ENCODE peak calls at places on chromosome 22, in eight cellular contexts. One of them, this sample, is unnamed. For H3K9me3 and H3K4me1, the result is how much of the 10 kb centered on the place peaks cover.

GRCh38 chr22:44023404-44024287 is 456 bp upstream of the PARVB start:
- DNase-seq in endothelial cell of umbilical vein: peak
- DNase-seq in sigmoid colon: no peak
- DNase-seq in OCI-LY7: no peak
- DNase-seq in HCT116: no peak
- DNase-seq in hepatocyte: peak
- DNase-seq in cardiac muscle cell: peak
- DNase-seq in tibial nerve: no peak
- DNase-seq in this sample: no peak

GRCh38 chr22:36360011-36360410 is 27.8 kb downstream of the MYH9 start:
- DNase-seq in endothelial cell of umbilical vein: no peak
- DNase-seq in sigmoid colon: no peak
- DNase-seq in OCI-LY7: no peak
- DNase-seq in HCT116: no peak
- DNase-seq in hepatocyte: no peak
- DNase-seq in cardiac muscle cell: no peak
- DNase-seq in tibial nerve: no peak
- DNase-seq in this sample: no peak

GRCh38 chr22:29716814-29717213 is 3.0 kb upstream of the CABP7 start:
- DNase-seq in endothelial cell of umbilical vein: peak
- DNase-seq in sigmoid colon: no peak
- DNase-seq in OCI-LY7: peak
- DNase-seq in HCT116: peak
- DNase-seq in hepatocyte: peak
- DNase-seq in cardiac muscle cell: peak
- DNase-seq in tibial nerve: no peak
- DNase-seq in this sample: peak

GRCh38 chr22:20552450-20552894 is 45.1 kb downstream of the MED15 start:
- DNase-seq in endothelial cell of umbilical vein: peak
- DNase-seq in sigmoid colon: peak
- DNase-seq in OCI-LY7: no peak
- DNase-seq in HCT116: no peak
- DNase-seq in hepatocyte: peak
- DNase-seq in cardiac muscle cell: no peak
- DNase-seq in tibial nerve: peak
- DNase-seq in this sample: no peak

GRCh38 chr22:45192701-45193187 is 29.0 kb downstream of the NUP50 start:
- DNase-seq in endothelial cell of umbilical vein: no peak
- DNase-seq in sigmoid colon: no peak
- DNase-seq in OCI-LY7: no peak
- DNase-seq in HCT116: no peak
- DNase-seq in hepatocyte: no peak
- DNase-seq in cardiac muscle cell: peak
- DNase-seq in tibial nerve: no peak
- DNase-seq in this sample: no peak

GRCh38 chr22:19124377-19124776 is 2.2 kb upstream of the DGCR2 start:
- DNase-seq in endothelial cell of umbilical vein: no peak
- DNase-seq in sigmoid colon: no peak
- DNase-seq in OCI-LY7: no peak
- DNase-seq in HCT116: no peak
- DNase-seq in hepatocyte: no peak
- DNase-seq in cardiac muscle cell: no peak
- DNase-seq in tibial nerve: no peak
- DNase-seq in this sample: no peak

GRCh38 chr22:28346308-28346707 is 333.3 kb downstream of the TTC28 start:
- DNase-seq in endothelial cell of umbilical vein: no peak
- DNase-seq in sigmoid colon: no peak
- DNase-seq in OCI-LY7: no peak
- DNase-seq in HCT116: no peak
- DNase-seq in hepatocyte: no peak
- DNase-seq in cardiac muscle cell: no peak
- DNase-seq in tibial nerve: no peak
- DNase-seq in this sample: no peak

GRCh38 chr22:27107824-27108223 is 450.4 kb downstream of the MIAT start:
- DNase-seq in endothelial cell of umbilical vein: peak
- DNase-seq in sigmoid colon: peak
- DNase-seq in OCI-LY7: no peak
- DNase-seq in HCT116: peak
- DNase-seq in hepatocyte: peak
- DNase-seq in cardiac muscle cell: no peak
- DNase-seq in tibial nerve: peak
- DNase-seq in this sample: peak

GRCh38 chr22:17912942-17913704 is 111.2 kb downstream of the MICAL3 start:
- DNase-seq in endothelial cell of umbilical vein: no peak
- DNase-seq in sigmoid colon: peak
- DNase-seq in OCI-LY7: no peak
- DNase-seq in HCT116: no peak
- DNase-seq in hepatocyte: no peak
- DNase-seq in cardiac muscle cell: peak
- DNase-seq in tibial nerve: no peak
- DNase-seq in this sample: no peak

GRCh38 chr22:24289781-24290181 is 19.1 kb downstream of the SPECC1L start:
- DNase-seq in endothelial cell of umbilical vein: peak
- DNase-seq in sigmoid colon: peak
- DNase-seq in OCI-LY7: no peak
- DNase-seq in HCT116: no peak
- DNase-seq in hepatocyte: no peak
- DNase-seq in cardiac muscle cell: no peak
- DNase-seq in tibial nerve: no peak
- DNase-seq in this sample: no peak

GRCh38 chr22:25540128-25540790 is 24.2 kb upstream of the GRK3 start:
- DNase-seq in endothelial cell of umbilical vein: no peak
- DNase-seq in sigmoid colon: no peak
- DNase-seq in OCI-LY7: no peak
- DNase-seq in HCT116: no peak
- DNase-seq in hepatocyte: peak
- DNase-seq in cardiac muscle cell: no peak
- DNase-seq in tibial nerve: no peak
- DNase-seq in this sample: no peak

GRCh38 chr22:35743466-35743865 is 25.8 kb downstream of the APOL5 start:
- DNase-seq in endothelial cell of umbilical vein: no peak
- DNase-seq in sigmoid colon: no peak
- DNase-seq in OCI-LY7: no peak
- DNase-seq in HCT116: no peak
- DNase-seq in hepatocyte: no peak
- DNase-seq in cardiac muscle cell: no peak
- DNase-seq in tibial nerve: no peak
- DNase-seq in this sample: no peak

GRCh38 chr22:27507935-27508504 is 293.5 kb downstream of the MN1 start:
- DNase-seq in endothelial cell of umbilical vein: no peak
- DNase-seq in sigmoid colon: no peak
- DNase-seq in OCI-LY7: peak
- DNase-seq in HCT116: no peak
- DNase-seq in hepatocyte: no peak
- DNase-seq in cardiac muscle cell: no peak
- DNase-seq in tibial nerve: no peak
- DNase-seq in this sample: no peak

DNA sequence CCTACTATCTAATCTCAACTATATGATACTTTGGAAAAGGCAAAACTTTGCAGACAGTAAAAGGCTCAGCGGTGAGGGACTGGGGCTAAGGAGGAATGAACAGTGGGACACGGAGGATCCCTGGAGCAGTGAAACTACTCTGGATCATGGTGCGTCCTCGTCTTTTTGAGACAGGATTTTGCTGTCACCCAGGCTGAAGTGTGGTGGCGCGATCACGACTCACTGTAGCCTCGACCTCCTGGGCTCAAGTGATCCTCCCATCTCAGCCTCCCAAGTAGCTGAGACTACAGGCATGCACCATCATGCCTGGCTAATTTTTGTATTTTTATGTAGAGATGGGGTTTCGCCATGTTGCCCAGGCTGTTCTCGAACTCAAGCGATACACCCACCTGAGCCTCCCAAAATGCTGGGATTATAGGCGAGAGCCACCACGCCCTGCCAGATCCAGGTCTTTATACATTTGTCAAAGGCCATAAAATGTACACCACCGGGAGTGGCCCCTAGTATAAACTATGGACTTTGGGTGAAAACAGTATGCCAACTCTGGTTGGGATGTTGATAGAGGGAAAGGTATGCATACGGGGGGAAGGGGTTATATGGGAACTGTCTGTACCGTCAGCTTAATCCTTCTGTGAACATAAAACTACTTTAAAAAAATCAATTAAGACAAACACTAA is 28.0 kb upstream of the CYP2D6 start:
- DNase-seq in endothelial cell of umbilical vein: no peak
- DNase-seq in sigmoid colon: no peak
- DNase-seq in OCI-LY7: no peak
- DNase-seq in HCT116: no peak
- DNase-seq in hepatocyte: no peak
- DNase-seq in cardiac muscle cell: no peak
- DNase-seq in tibial nerve: no peak
- DNase-seq in this sample: no peak
- H3K9me3 ChIP-seq in endothelial cell of umbilical vein: under half
- H3K9me3 ChIP-seq in sigmoid colon: under half
- H3K9me3 ChIP-seq in OCI-LY7: under half
- H3K9me3 ChIP-seq in HCT116: under half
- H3K9me3 ChIP-seq in hepatocyte: under half
- H3K9me3 ChIP-seq in cardiac muscle cell: under half
- H3K9me3 ChIP-seq in tibial nerve: under half
- H3K9me3 ChIP-seq in this sample: under half

DNA sequence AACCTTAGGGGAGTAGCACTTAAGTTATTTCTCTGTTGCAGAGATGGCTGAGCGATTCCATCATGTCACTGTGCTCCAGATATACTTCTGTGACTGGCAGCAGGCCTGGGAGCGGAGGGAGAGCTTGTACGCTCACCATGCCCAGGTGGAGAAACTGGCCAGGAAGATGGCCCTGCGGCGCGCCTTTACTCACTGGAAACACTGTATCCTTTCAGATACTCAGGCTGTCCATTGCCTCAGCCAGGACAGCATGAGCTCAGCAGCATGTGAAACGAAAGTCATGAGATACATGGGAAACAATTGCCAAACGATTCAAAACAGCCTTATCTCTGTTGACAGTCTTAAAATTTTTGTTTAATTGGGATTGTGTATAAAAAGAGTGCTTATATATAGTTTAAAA is 78.9 kb downstream of the SFI1 start:
- DNase-seq in endothelial cell of umbilical vein: no peak
- DNase-seq in sigmoid colon: no peak
- DNase-seq in OCI-LY7: no peak
- DNase-seq in HCT116: no peak
- DNase-seq in hepatocyte: no peak
- DNase-seq in cardiac muscle cell: no peak
- DNase-seq in tibial nerve: no peak
- DNase-seq in this sample: no peak
- H3K4me1 ChIP-seq in endothelial cell of umbilical vein: under half
- H3K4me1 ChIP-seq in sigmoid colon: under half
- H3K4me1 ChIP-seq in OCI-LY7: under half
- H3K4me1 ChIP-seq in HCT116: under half
- H3K4me1 ChIP-seq in hepatocyte: under half
- H3K4me1 ChIP-seq in cardiac muscle cell: under half
- H3K4me1 ChIP-seq in tibial nerve: under half
- H3K4me1 ChIP-seq in this sample: under half

GRCh38 chr22:48753752-48754517 is 1073.7 kb downstream of the BRD1 start:
- DNase-seq in endothelial cell of umbilical vein: no peak
- DNase-seq in sigmoid colon: peak
- DNase-seq in OCI-LY7: no peak
- DNase-seq in HCT116: no peak
- DNase-seq in hepatocyte: no peak
- DNase-seq in cardiac muscle cell: no peak
- DNase-seq in tibial nerve: no peak
- DNase-seq in this sample: no peak

GRCh38 chr22:48750826-48751440 is 1076.7 kb downstream of the BRD1 start:
- DNase-seq in endothelial cell of umbilical vein: no peak
- DNase-seq in sigmoid colon: peak
- DNase-seq in OCI-LY7: no peak
- DNase-seq in HCT116: no peak
- DNase-seq in hepatocyte: no peak
- DNase-seq in cardiac muscle cell: no peak
- DNase-seq in tibial nerve: no peak
- DNase-seq in this sample: no peak

GRCh38 chr22:48753381-48753730 is 1074.3 kb downstream of the BRD1 start:
- DNase-seq in endothelial cell of umbilical vein: no peak
- DNase-seq in sigmoid colon: peak
- DNase-seq in OCI-LY7: no peak
- DNase-seq in HCT116: no peak
- DNase-seq in hepatocyte: peak
- DNase-seq in cardiac muscle cell: no peak
- DNase-seq in tibial nerve: no peak
- DNase-seq in this sample: no peak

GRCh38 chr22:48751539-48752437 is 1075.9 kb downstream of the BRD1 start:
- DNase-seq in endothelial cell of umbilical vein: no peak
- DNase-seq in sigmoid colon: peak
- DNase-seq in OCI-LY7: no peak
- DNase-seq in HCT116: no peak
- DNase-seq in hepatocyte: no peak
- DNase-seq in cardiac muscle cell: no peak
- DNase-seq in tibial nerve: no peak
- DNase-seq in this sample: no peak

GRCh38 chr22:48752451-48753380 is 1075.0 kb downstream of the BRD1 start:
- DNase-seq in endothelial cell of umbilical vein: no peak
- DNase-seq in sigmoid colon: peak
- DNase-seq in OCI-LY7: no peak
- DNase-seq in HCT116: no peak
- DNase-seq in hepatocyte: no peak
- DNase-seq in cardiac muscle cell: no peak
- DNase-seq in tibial nerve: no peak
- DNase-seq in this sample: no peak
- H3K9me3 ChIP-seq in endothelial cell of umbilical vein: under half
- H3K9me3 ChIP-seq in sigmoid colon: under half
- H3K9me3 ChIP-seq in OCI-LY7: under half
- H3K9me3 ChIP-seq in HCT116: under half
- H3K9me3 ChIP-seq in hepatocyte: under half
- H3K9me3 ChIP-seq in cardiac muscle cell: under half
- H3K9me3 ChIP-seq in tibial nerve: under half
- H3K9me3 ChIP-seq in this sample: under half

DNA sequence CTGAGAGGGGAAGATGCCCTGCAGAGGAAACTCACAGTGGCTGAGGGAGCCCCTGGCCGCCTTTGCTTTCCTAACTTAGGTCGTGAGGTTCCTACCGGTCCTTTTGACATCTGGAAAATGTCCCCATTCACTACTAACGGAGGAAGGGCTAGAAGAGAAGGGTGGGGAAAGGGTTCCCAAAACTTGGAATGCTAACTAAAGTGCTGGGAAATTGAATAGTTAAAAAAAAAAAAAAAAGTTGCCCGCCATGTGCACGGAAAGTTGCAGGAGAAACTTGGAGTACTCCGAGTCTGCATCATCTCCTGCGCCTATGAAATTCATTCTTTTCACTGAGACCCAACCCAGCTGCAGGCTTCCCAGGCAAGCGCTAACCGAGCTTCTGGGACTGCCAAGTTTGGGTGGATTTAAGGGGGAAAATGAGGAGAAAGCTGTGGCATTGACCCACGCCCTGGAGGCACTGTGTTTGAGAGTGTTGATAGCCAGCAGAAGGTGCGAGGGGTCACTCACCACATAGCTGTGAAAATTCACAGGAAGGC is 854 bp downstream of the TIMP3 start:
- DNase-seq in endothelial cell of umbilical vein: no peak
- DNase-seq in sigmoid colon: no peak
- DNase-seq in OCI-LY7: no peak
- DNase-seq in HCT116: no peak
- DNase-seq in hepatocyte: no peak
- DNase-seq in cardiac muscle cell: no peak
- DNase-seq in tibial nerve: no peak
- DNase-seq in this sample: no peak
- H3K4me1 ChIP-seq in endothelial cell of umbilical vein: under half
- H3K4me1 ChIP-seq in sigmoid colon: under half
- H3K4me1 ChIP-seq in OCI-LY7: under half
- H3K4me1 ChIP-seq in HCT116: under half
- H3K4me1 ChIP-seq in hepatocyte: under half
- H3K4me1 ChIP-seq in cardiac muscle cell: under half
- H3K4me1 ChIP-seq in tibial nerve: under half
- H3K4me1 ChIP-seq in this sample: under half

GRCh38 chr22:48436201-48436931 is 1391.3 kb downstream of the BRD1 start:
- DNase-seq in endothelial cell of umbilical vein: no peak
- DNase-seq in sigmoid colon: no peak
- DNase-seq in OCI-LY7: no peak
- DNase-seq in HCT116: no peak
- DNase-seq in hepatocyte: no peak
- DNase-seq in cardiac muscle cell: no peak
- DNase-seq in tibial nerve: no peak
- DNase-seq in this sample: no peak
- H3K9me3 ChIP-seq in endothelial cell of umbilical vein: under half
- H3K9me3 ChIP-seq in sigmoid colon: under half
- H3K9me3 ChIP-seq in OCI-LY7: under half
- H3K9me3 ChIP-seq in HCT116: under half
- H3K9me3 ChIP-seq in hepatocyte: under half
- H3K9me3 ChIP-seq in cardiac muscle cell: under half
- H3K9me3 ChIP-seq in tibial nerve: under half
- H3K9me3 ChIP-seq in this sample: under half